ENCODE peak calls at places on chromosomes 11 and 22, in ten cellular contexts. C, Z, E, D, F, G, N, M, W and Y are unnamed samples.

GRCh38 chr11:2526808-2527381 is 82.1 kb downstream of the KCNQ1 start:
- DNase-seq in C (peak; percentile 60), Z (no peak), E (no peak), D (no peak), F (peak; percentile 21), G (no peak), N (peak; percentile 29), M (no peak), W (peak; percentile 68), Y (no peak)

GRCh38 chr11:70122490-70123198 is 44.5 kb downstream of the ANO1 start:
- DNase-seq in C (no peak), Z (no peak), E (no peak), D (no peak), F (no peak), G (no peak), N (no peak), M (no peak), W (no peak), Y (no peak)

GRCh38 chr11:69508974-69509373 is 27.5 kb downstream of the LINC01488 start:
- DNase-seq in C (peak; percentile 10), Z (no peak), E (no peak), D (no peak), F (no peak), G (peak; percentile 25), N (no peak), M (no peak), W (no peak), Y (no peak)

GRCh38 chr22:44538071-44538470 is 40.0 kb upstream of the RTL6 start:
- DNase-seq in C (no peak), Z (no peak), E (no peak), D (no peak), F (no peak), G (peak; percentile 11), N (no peak), M (no peak), W (no peak), Y (no peak)

GRCh38 chr22:21699643-21700042 is 33.8 kb downstream of the PPIL2 start:
- DNase-seq in C (no peak), Z (no peak), E (no peak), D (no peak), F (no peak), G (no peak), N (no peak), M (no peak), W (no peak), Y (no peak)

GRCh38 chr22:42872821-42873220 is 15.7 kb upstream of the ARFGAP3 start:
- DNase-seq in C (no peak), Z (no peak), E (no peak), D (no peak), F (no peak), G (no peak), N (no peak), M (no peak), W (peak; percentile 73), Y (no peak)

GRCh38 chr22:44207173-44207980 is 26.7 kb downstream of the PARVG start:
- DNase-seq in C (no peak), Z (peak; percentile 13), E (no peak), D (no peak), F (no peak), G (no peak), N (no peak), M (no peak), W (no peak), Y (no peak)

GRCh38 chr11:70637949-70638598 is 239.7 kb downstream of the CTTN start:
- DNase-seq in C (no peak), Z (no peak), E (no peak), D (no peak), F (no peak), G (no peak), N (no peak), M (no peak), W (no peak), Y (no peak)

GRCh38 chr22:25804676-25805075 is 62.7 kb downstream of the MYO18B start:
- DNase-seq in C (no peak), Z (no peak), E (no peak), D (no peak), F (no peak), G (no peak), N (no peak), M (no peak), W (no peak), Y (no peak)

GRCh38 chr11:11036185-11037161 is 178.6 kb upstream of the ZBED5 start:
- DNase-seq in C (no peak), Z (peak; percentile 55), E (peak; percentile 64), D (peak; percentile 11), F (peak; percentile 55), G (peak; percentile 26), N (peak; percentile 61), M (peak; percentile 32), W (no peak), Y (no peak)

GRCh38 chr11:128967578-128967977 is 24.9 kb upstream of the TP53AIP1 start:
- DNase-seq in C (no peak), Z (no peak), E (no peak), D (no peak), F (no peak), G (no peak), N (no peak), M (no peak), W (no peak), Y (no peak)

GRCh38 chr11:121661796-121662508 is 209.2 kb upstream of the SORL1-AS1 start:
- DNase-seq in C (no peak), Z (no peak), E (peak; percentile 69), D (no peak), F (no peak), G (peak; percentile 54), N (no peak), M (peak; percentile 45), W (no peak), Y (no peak)

GRCh38 chr11:96257972-96258951 is 84.7 kb downstream of the MAML2 start:
- DNase-seq in C (no peak), Z (no peak), E (no peak), D (peak; percentile 55), F (no peak), G (peak; percentile 63), N (no peak), M (no peak), W (no peak), Y (peak; percentile 13)

GRCh38 chr11:19110290-19110689 is 6.7 kb upstream of the ZDHHC13 start:
- DNase-seq in C (peak; percentile 56), Z (no peak), E (no peak), D (no peak), F (no peak), G (no peak), N (peak; percentile 58), M (no peak), W (peak; percentile 78), Y (no peak)

GRCh38 chr22:26894766-26895485 is 237.5 kb downstream of the MIAT start:
- DNase-seq in C (no peak), Z (no peak), E (peak; percentile 74), D (peak; percentile 66), F (no peak), G (peak; percentile 79), N (peak; percentile 64), M (peak; percentile 82), W (no peak), Y (no peak)

GRCh38 chr11:15523576-15523975 is 408.9 kb downstream of the INSC start:
- DNase-seq in C (no peak), Z (no peak), E (no peak), D (no peak), F (no peak), G (no peak), N (no peak), M (no peak), W (no peak), Y (no peak)

GRCh38 chr11:844693-845644 is 2.3 kb downstream of the TSPAN4 start:
- DNase-seq in C (peak; percentile 92), Z (peak; percentile 82), E (peak; percentile 98), D (peak; percentile 78), F (peak; percentile 96), G (peak; percentile 92), N (peak; percentile 91), M (peak; percentile 90), W (peak; percentile 96), Y (no peak)

GRCh38 chr11:73622920-73623593 is 23.3 kb upstream of the PLEKHB1 start:
- DNase-seq in C (no peak), Z (no peak), E (no peak), D (no peak), F (no peak), G (no peak), N (no peak), M (no peak), W (no peak), Y (no peak)

GRCh38 chr22:38784035-38784434 is 9.9 kb downstream of the DNAL4 start:
- DNase-seq in C (no peak), Z (no peak), E (no peak), D (no peak), F (no peak), G (no peak), N (no peak), M (no peak), W (no peak), Y (no peak)

GRCh38 chr11:1072116-1072820 is 2.4 kb upstream of the MUC2 start:
- DNase-seq in C (peak; percentile 22), Z (no peak), E (no peak), D (peak; percentile 26), F (peak; percentile 15), G (peak; percentile 60), N (no peak), M (no peak), W (peak; percentile 35), Y (no peak)

GRCh38 chr22:49310354-49310753 is 517.3 kb downstream of the BRD1 start:
- DNase-seq in C (no peak), Z (no peak), E (no peak), D (no peak), F (no peak), G (no peak), N (no peak), M (no peak), W (no peak), Y (no peak)

GRCh38 chr22:33477131-33478111 is 419.2 kb upstream of the SYN3 start:
- DNase-seq in C (no peak), Z (no peak), E (no peak), D (no peak), F (no peak), G (no peak), N (no peak), M (no peak), W (no peak), Y (no peak)

GRCh38 chr11:2691355-2691761 is 8.4 kb downstream of the KCNQ1OT1 start:
- DNase-seq in C (no peak), Z (no peak), E (no peak), D (no peak), F (peak; percentile 9), G (no peak), N (peak; percentile 3), M (no peak), W (peak; percentile 12), Y (no peak)

GRCh38 chr11:1514349-1515061 is 27.9 kb upstream of the MOB2 start:
- DNase-seq in C (peak; percentile 39), Z (peak; percentile 14), E (no peak), D (no peak), F (no peak), G (no peak), N (no peak), M (no peak), W (peak; percentile 66), Y (no peak)

GRCh38 chr22:45577746-45578523 is 75.3 kb downstream of the FBLN1 start:
- DNase-seq in C (peak; percentile 85), Z (peak; percentile 85), E (peak; percentile 67), D (peak; percentile 71), F (peak; percentile 74), G (peak; percentile 72), N (peak; percentile 84), M (peak; percentile 81), W (peak; percentile 91), Y (peak; percentile 72)

GRCh38 chr22:35219012-35219411 is 38.3 kb upstream of the HMGXB4 start:
- DNase-seq in C (no peak), Z (no peak), E (no peak), D (no peak), F (no peak), G (peak; percentile 89), N (no peak), M (peak; percentile 30), W (no peak), Y (no peak)

GRCh38 chr22:35863432-35863831 is 145.8 kb downstream of the APOL5 start:
- DNase-seq in C (no peak), Z (peak; percentile 51), E (no peak), D (no peak), F (no peak), G (no peak), N (no peak), M (no peak), W (no peak), Y (no peak)

GRCh38 chr11:73139476-73140198 is 2.5 kb downstream of the FCHSD2 start:
- DNase-seq in C (no peak), Z (no peak), E (no peak), D (no peak), F (no peak), G (peak; percentile 47), N (no peak), M (peak; percentile 20), W (no peak), Y (no peak)